ENCODE peak calls at places on chromosomes 16 and 17, in ten cellular contexts. R is psoas muscle, U is ascending aorta, D is ovary, O is RWPE1, E is fibroblast of the aortic adventitia, Y is H9, P is activated B cell treated with CpG ODN at 0.5 μM for 24 hours, X is GM10248, S is hepatocyte. B is an unnamed sample.

GRCh38 chr16:87895641-87896141 is 26.4 kb upstream of the SLC7A5 start:
- DNase-seq in X (peak; percentile 70), Y (no peak), R (no peak), D (no peak), O (no peak), E (no peak), S (no peak), U (no peak), P (peak; percentile 32), B (no peak)

GRCh38 chr16:74868501-74868900 is 93.9 kb upstream of the FA2H start:
- DNase-seq in O (peak; percentile 39), E (peak; percentile 7), X (no peak), R (no peak), Y (no peak), U (no peak), D (no peak), P (no peak), S (no peak), B (no peak)

GRCh38 chr16:72963921-72964320 is 84.0 kb downstream of the ZFHX3 start:
- DNase-seq in S (no peak), D (no peak), Y (no peak), P (no peak), E (no peak), O (no peak), U (no peak), X (no peak), R (no peak), B (no peak)

GRCh38 chr17:45315583-45316270 is 1.1 kb downstream of the MAP3K14 start:
- DNase-seq in P (no peak), Y (no peak), D (no peak), R (no peak), X (no peak), S (no peak), O (no peak), E (no peak), U (no peak), B (no peak)

GRCh38 chr17:73548620-73549311 is 95.5 kb downstream of the SDK2 start:
- DNase-seq in P (no peak), R (no peak), O (no peak), E (no peak), S (no peak), U (no peak), X (no peak), Y (no peak), D (no peak), B (no peak)

GRCh38 chr16:22070361-22071351 is 21.7 kb upstream of the VWA3A start:
- DNase-seq in E (peak; percentile 77), R (peak; percentile 27), O (peak; percentile 37), D (peak; percentile 28), U (no peak), S (no peak), Y (no peak), P (no peak), X (no peak), B (no peak)

GRCh38 chr16:6903671-6904070 is 429.0 kb upstream of the RBFOX1 start:
- DNase-seq in P (no peak), S (no peak), Y (no peak), D (no peak), E (no peak), U (no peak), X (no peak), O (no peak), R (no peak), B (no peak)

GRCh38 chr17:78759203-78759968 is 22.7 kb downstream of the CYTH1 start:
- DNase-seq in X (no peak), S (peak; percentile 52), Y (no peak), O (no peak), R (peak; percentile 47), U (no peak), P (no peak), D (peak; percentile 60), E (peak; percentile 46), B (no peak)

GRCh38 chr17:65987988-65988387 is 203.9 kb downstream of the CEP112 start:
- DNase-seq in S (peak; percentile 35), P (no peak), Y (peak; percentile 49), X (no peak), E (peak; percentile 61), U (no peak), R (no peak), O (peak; percentile 4), D (no peak), B (no peak)
- TF ChIP-seq CTCF in S (peak; percentile 57), P (no peak), Y (peak; percentile 87), X (peak; percentile 41), E (peak; percentile 56), U (no peak), R (peak; percentile 36), O (peak; percentile 49), D (no peak), B (peak; percentile 70)

GRCh38 chr16:54062361-54063346 is 223.9 kb downstream of the IRX3 start:
- DNase-seq in S (no peak), R (no peak), U (no peak), E (no peak), D (no peak), X (no peak), P (no peak), O (no peak), Y (peak; percentile 53), B (no peak)
- TF ChIP-seq CTCF in S (no peak), R (no peak), U (no peak), E (no peak), D (no peak), X (no peak), P (no peak), O (no peak), Y (peak; percentile 36), B (peak; percentile 18)

GRCh38 chr17:27892542-27892865 is 661 bp downstream of the LYRM9 start:
- DNase-seq in E (no peak), O (no peak), P (no peak), D (no peak), S (no peak), U (no peak), X (no peak), R (no peak), Y (no peak), B (no peak)

GRCh38 chr17:27895940-27896535 is 2.9 kb upstream of the LYRM9 start:
- DNase-seq in U (no peak), P (no peak), E (no peak), Y (no peak), D (no peak), S (no peak), X (no peak), O (no peak), R (no peak), B (no peak)

GRCh38 chr17:27895110-27895895 is 2.1 kb upstream of the LYRM9 start:
- DNase-seq in P (no peak), D (no peak), S (no peak), X (no peak), Y (no peak), U (no peak), E (no peak), R (no peak), O (no peak), B (no peak)

GRCh38 chr17:27892866-27893769 is at the start of gene LYRM9:
- DNase-seq in E (peak; percentile 82), Y (peak; percentile 97), P (peak; percentile 97), X (peak; percentile 96), D (peak; percentile 94), R (peak; percentile 94), O (peak; percentile 87), U (peak; percentile 96), S (peak; percentile 96), B (peak; percentile 97)

DNA sequence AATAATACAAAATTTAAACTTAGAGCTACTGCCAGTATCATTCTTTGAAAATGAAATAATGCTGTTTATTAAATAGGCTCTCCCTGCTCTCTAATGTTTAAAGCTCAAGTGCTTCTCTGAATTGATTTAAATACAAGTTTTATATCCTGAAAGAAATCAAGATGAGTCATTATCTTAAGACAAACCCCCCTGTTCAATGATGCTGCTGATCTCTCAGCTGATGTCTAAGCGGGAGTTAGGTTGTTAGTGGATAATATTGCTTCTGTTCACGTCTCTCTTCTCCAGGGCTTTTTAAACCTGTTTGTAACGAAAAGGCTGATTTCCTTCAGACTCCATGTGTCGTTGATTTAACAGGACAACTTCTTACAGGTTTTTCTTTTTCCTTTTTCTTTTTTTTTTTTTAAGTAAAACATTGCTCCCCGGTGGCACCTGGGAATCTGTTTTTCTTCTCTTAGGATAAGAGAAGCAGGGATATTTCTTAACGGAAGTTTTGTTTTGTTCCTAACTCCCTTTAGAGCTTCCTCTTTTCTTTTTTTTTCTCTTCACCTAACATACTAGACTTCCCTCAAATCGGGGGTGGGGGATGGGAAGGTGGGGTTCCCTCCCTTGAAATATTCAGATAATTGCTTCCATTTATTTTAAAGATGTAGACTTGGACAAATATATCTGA is 804 bp upstream of the LYRM9 start:
- DNase-seq in Y (no peak), P (no peak), U (no peak), E (no peak), D (no peak), S (no peak), R (no peak), X (no peak), O (no peak), B (no peak)
- TF ChIP-seq CTCF in Y (no peak), P (no peak), U (no peak), E (no peak), D (no peak), S (no peak), R (no peak), X (no peak), O (no peak), B (no peak)

GRCh38 chr17:80008848-80009247 is 26.8 kb downstream of the TBC1D16 start:
- DNase-seq in O (no peak), S (no peak), D (peak; percentile 29), E (no peak), U (no peak), P (no peak), R (peak; percentile 18), Y (no peak), X (no peak), B (no peak)

GRCh38 chr17:80010283-80010858 is 25.3 kb downstream of the TBC1D16 start:
- DNase-seq in P (no peak), R (peak; percentile 10), E (no peak), Y (no peak), X (no peak), S (no peak), D (peak; percentile 29), O (no peak), U (no peak), B (no peak)

GRCh38 chr17:80012156-80012555 is 23.5 kb downstream of the TBC1D16 start:
- DNase-seq in U (no peak), X (no peak), O (no peak), R (peak; percentile 3), P (no peak), S (no peak), E (no peak), D (no peak), Y (no peak), B (no peak)

GRCh38 chr17:80009391-80010282 is 26.0 kb downstream of the TBC1D16 start:
- DNase-seq in P (no peak), U (no peak), D (peak; percentile 33), R (peak; percentile 16), X (no peak), Y (no peak), E (no peak), S (no peak), O (no peak), B (no peak)

DNA sequence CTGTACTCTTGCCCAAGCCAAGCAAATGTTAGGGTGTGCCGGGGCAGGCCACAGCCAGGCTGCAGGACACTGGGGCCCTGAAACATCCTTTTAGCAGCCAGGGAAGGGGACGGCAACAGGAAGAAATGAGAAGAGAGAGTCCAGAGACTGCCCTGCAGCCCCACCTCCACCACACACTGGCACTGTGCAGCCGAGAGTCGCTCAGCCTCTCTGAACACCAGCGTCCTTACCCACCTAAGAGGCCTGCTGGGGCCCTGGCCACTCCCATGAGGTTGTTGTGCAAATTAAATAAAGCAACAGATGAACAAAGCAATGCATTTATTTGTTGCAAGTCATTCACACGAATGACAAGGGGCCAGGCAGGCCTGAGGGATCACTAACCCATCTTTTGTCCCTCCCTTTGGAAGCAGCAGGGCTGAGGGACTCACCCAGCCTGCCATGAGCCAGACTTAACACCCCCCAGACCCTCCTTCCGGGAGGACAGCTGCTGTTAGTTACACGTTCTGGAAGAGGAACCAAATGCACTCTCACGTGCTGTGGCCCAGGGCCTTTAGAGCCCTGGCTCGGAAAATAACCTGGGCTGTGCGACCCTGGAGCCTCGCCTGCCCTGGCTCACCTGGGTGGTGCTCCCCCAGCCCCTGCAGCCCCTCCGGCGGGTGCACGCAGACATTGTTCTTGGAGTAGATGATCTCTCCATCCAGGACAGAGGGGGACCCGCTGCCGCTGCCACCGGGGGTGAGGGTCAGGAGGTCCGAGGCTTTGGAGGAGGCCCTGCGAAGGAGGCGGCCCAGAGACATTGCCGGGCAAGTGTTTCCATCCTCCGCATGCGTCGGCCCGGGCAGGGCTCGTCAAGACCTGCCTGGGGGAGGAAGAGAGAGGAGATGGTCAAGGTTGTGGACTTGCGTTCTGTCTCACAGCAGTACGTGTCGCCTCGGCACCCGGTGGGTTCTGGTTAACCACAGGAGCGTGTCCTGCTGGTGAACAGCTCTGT is 22.6 kb downstream of the TBC1D16 start:
- DNase-seq in X (no peak), O (no peak), S (no peak), D (no peak), E (no peak), R (peak; percentile 13), P (no peak), U (no peak), Y (no peak), B (no peak)
- TF ChIP-seq CTCF in X (no peak), O (no peak), S (no peak), D (no peak), E (no peak), R (no peak), P (no peak), U (no peak), Y (no peak), B (no peak)